ENCODE peak calls at places on chromosomes 12 and 14, in six cellular contexts. I, V, G, O, Z and W are unnamed samples.

GRCh38 chr12:109279525-109279924 is 29.6 kb downstream of the FOXN4 start:
- DNase-seq in I (no peak), V (no peak), G (no peak), O (no peak), Z (no peak), W (no peak)

GRCh38 chr14:51398898-51399297 is 158.9 kb downstream of the TMX1 start:
- DNase-seq in I (no peak), V (no peak), G (no peak), O (no peak), Z (peak; percentile 44), W (peak; percentile 95)

GRCh38 chr12:49903700-49904423 is at the start of gene FAIM2:
- DNase-seq in I (peak; percentile 27), V (peak; percentile 25), G (peak; percentile 82), O (no peak), Z (peak; percentile 46), W (no peak)

GRCh38 chr12:3122841-3123678 is 45.9 kb downstream of the TSPAN9 start:
- DNase-seq in I (no peak), V (no peak), G (peak; percentile 84), O (no peak), Z (no peak), W (no peak)

GRCh38 chr12:34217660-34218059 is 195.4 kb downstream of the ALG10 start:
- DNase-seq in I (no peak), V (no peak), G (no peak), O (no peak), Z (no peak), W (no peak)

GRCh38 chr12:117202033-117202432 is 11.8 kb upstream of the FBXO21 start:
- DNase-seq in I (no peak), V (no peak), G (no peak), O (no peak), Z (no peak), W (no peak)

GRCh38 chr12:58087428-58088117 is 146.2 kb downstream of the ATP23 start:
- DNase-seq in I (no peak), V (no peak), G (no peak), O (no peak), Z (no peak), W (no peak)

GRCh38 chr12:122888232-122888752 is 7.6 kb downstream of the VPS37B start:
- DNase-seq in I (no peak), V (peak; percentile 70), G (no peak), O (peak; percentile 93), Z (no peak), W (peak; percentile 6)

GRCh38 chr12:127519766-127520165 is 747.2 kb upstream of the TMEM132C start:
- DNase-seq in I (no peak), V (no peak), G (no peak), O (no peak), Z (no peak), W (no peak)

GRCh38 chr12:57852195-57852594 is 5.7 kb upstream of the CTDSP2 start:
- DNase-seq in I (no peak), V (no peak), G (no peak), O (peak; percentile 17), Z (no peak), W (no peak)

GRCh38 chr14:96215845-96216244 is 11.2 kb downstream of the BDKRB2 start:
- DNase-seq in I (no peak), V (no peak), G (no peak), O (no peak), Z (no peak), W (no peak)

GRCh38 chr12:93706387-93706786 is 29.2 kb downstream of the CRADD start:
- DNase-seq in I (no peak), V (no peak), G (no peak), O (no peak), Z (no peak), W (no peak)

GRCh38 chr14:94646066-94646465 is 33.9 kb downstream of the SERPINA3 start:
- DNase-seq in I (no peak), V (no peak), G (no peak), O (no peak), Z (no peak), W (no peak)

GRCh38 chr12:94795053-94795452 is 144.7 kb upstream of the TMCC3 start:
- DNase-seq in I (no peak), V (peak; percentile 80), G (no peak), O (no peak), Z (no peak), W (no peak)

GRCh38 chr12:2101359-2101758 is 48.6 kb downstream of the CACNA1C start:
- DNase-seq in I (no peak), V (no peak), G (no peak), O (no peak), Z (no peak), W (no peak)

GRCh38 chr14:104889374-104889755 is 24.3 kb downstream of the CEP170B start:
- DNase-seq in I (no peak), V (no peak), G (no peak), O (no peak), Z (no peak), W (no peak)

GRCh38 chr12:89179983-89180382 is 172.3 kb downstream of the DUSP6 start:
- DNase-seq in I (no peak), V (no peak), G (no peak), O (peak; percentile 82), Z (no peak), W (no peak)

GRCh38 chr12:26633591-26634210 is 199.3 kb downstream of the ITPR2 start:
- DNase-seq in I (no peak), V (no peak), G (no peak), O (no peak), Z (no peak), W (no peak)

GRCh38 chr12:51393676-51394545 is 2.7 kb upstream of the GALNT6 start:
- DNase-seq in I (no peak), V (peak; percentile 42), G (no peak), O (no peak), Z (no peak), W (no peak)

GRCh38 chr14:81936348-81936747 is 402.7 kb upstream of the SEL1L start:
- DNase-seq in I (no peak), V (no peak), G (no peak), O (no peak), Z (no peak), W (no peak)